ENCODE peak calls at places on chromosome 2, in six cellular contexts. M is WTC11, V is H1, T is GM12878, U is A549, F is HCT116. A is an unnamed sample.

GRCh38 chr2:207768168-207768890 is 1.4 kb downstream of the FZD5 start:
- DNase-seq in F (no peak), U (peak), T (no peak), M (peak), V (peak), A (no peak)

GRCh38 chr2:241774419-241775222 is 2.0 kb upstream of the GAL3ST2 start:
- DNase-seq in M (peak), F (peak), T (no peak), V (peak), U (no peak), A (no peak)

GRCh38 chr2:205734436-205734835 is 52.1 kb downstream of the NRP2 start:
- DNase-seq in V (no peak), T (no peak), M (no peak), F (no peak), U (no peak), A (peak)

GRCh38 chr2:195536863-195537262 is 120.2 kb upstream of the SLC39A10 start:
- DNase-seq in V (no peak), T (no peak), F (no peak), U (no peak), M (no peak), A (peak)

GRCh38 chr2:59888015-59888414 is 665.4 kb downstream of the BCL11A start:
- DNase-seq in T (peak), U (no peak), M (peak), V (no peak), F (no peak), A (peak)

GRCh38 chr2:177165731-177166711 is 46.6 kb upstream of the HNRNPA3 start:
- DNase-seq in U (no peak), T (peak), F (no peak), M (no peak), V (no peak), A (peak)

GRCh38 chr2:25920326-25920725 is 42.0 kb upstream of the ASXL2 start:
- DNase-seq in V (no peak), U (no peak), M (no peak), T (no peak), F (no peak), A (no peak)

GRCh38 chr2:7758065-7758759 is 841.0 kb downstream of the RNF144A start:
- DNase-seq in V (no peak), F (no peak), T (peak), U (no peak), M (no peak), A (no peak)

GRCh38 chr2:39696838-39697237 is 31.1 kb downstream of the TMEM178A start:
- DNase-seq in V (no peak), M (no peak), T (no peak), U (peak), F (no peak), A (peak)

GRCh38 chr2:37284386-37284785 is 40.2 kb downstream of the PRKD3 start:
- DNase-seq in V (no peak), M (no peak), T (no peak), U (no peak), F (no peak), A (no peak)

GRCh38 chr2:141439524-141439923 is 691.3 kb downstream of the LRP1B start:
- DNase-seq in M (no peak), U (no peak), T (no peak), F (no peak), V (no peak), A (no peak)

GRCh38 chr2:230942920-230943896 is 18.2 kb upstream of the GPR55 start:
- DNase-seq in M (no peak), T (peak), F (no peak), U (no peak), V (peak), A (peak)

GRCh38 chr2:173578404-173579092 is 223.9 kb downstream of the CDCA7 start:
- DNase-seq in T (no peak), F (no peak), U (no peak), V (no peak), M (no peak), A (no peak)

GRCh38 chr2:176637497-176638166 is 368.4 kb downstream of the MTX2 start:
- DNase-seq in F (no peak), V (peak), M (peak), T (no peak), U (peak), A (no peak)

GRCh38 chr2:159968282-159968900 is 94.0 kb downstream of the PLA2R1 start:
- DNase-seq in F (peak), U (peak), V (no peak), T (no peak), M (peak), A (peak)
- TF ChIP-seq MAX in F (no peak), U (no peak), V (no peak), T (no peak), M (no peak), A (no peak)

DNA sequence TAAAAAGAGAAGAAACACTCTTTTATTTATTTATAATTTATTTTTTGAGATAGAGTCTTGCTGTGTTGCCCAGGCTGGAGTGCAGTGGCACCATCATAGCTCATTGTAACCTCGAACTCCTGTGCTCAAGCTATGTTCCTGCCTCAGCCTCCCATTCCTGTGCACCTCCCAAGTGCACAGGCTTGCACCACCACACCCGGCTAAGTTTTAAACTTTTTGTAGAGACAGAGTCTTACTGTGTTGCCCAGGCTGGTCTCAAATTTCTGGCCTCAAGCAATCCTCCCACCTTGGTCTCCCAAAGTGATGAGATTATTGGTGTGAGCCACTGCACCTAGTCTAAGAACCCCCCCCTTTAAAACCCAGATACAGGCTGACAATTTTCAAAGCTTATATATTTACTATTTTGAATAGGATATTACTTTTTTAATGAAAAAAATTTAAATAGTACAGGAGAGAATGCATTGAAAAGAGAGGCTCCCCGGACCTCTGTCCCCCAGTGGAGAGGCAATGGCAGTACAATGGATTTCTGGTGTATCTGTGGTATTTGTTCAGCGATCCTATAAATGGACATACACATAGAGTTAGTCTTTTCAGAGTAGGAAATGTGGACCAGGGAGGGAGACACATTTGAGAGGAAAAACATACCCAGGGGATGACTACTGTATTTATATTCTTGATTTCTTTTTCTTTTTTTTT is 48.1 kb upstream of the CNOT11 start:
- DNase-seq in F (no peak), T (no peak), V (no peak), M (no peak), U (peak), A (peak)
- TF ChIP-seq CTCF in F (no peak), T (no peak), V (no peak), M (no peak), U (no peak), A (peak)

GRCh38 chr2:66495788-66496640 is 61.1 kb downstream of the MEIS1 start:
- DNase-seq in T (no peak), V (no peak), F (no peak), M (peak), U (peak), A (peak)
- TF ChIP-seq MAX in T (no peak), V (no peak), F (no peak), M (no peak), U (no peak), A (no peak)

DNA sequence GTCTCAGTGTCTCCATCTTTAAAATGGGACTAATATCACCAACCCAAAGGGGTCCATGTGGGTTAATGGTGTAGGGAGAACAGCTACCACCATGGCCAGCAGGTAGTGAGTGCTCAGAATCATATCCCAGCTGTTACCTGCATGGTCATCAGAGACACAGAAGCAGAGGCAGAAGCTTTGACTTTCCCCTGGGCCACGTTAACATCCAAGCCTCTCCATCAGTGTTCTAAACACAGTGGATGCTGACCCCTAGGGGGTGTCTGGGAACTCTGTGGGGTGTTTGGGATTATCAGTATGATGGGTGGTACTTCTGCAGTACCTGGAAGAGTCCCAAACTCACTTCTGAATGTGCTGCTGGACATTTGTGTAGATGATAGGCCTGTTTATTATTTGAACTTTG is 93.6 kb downstream of the GYPC start:
- DNase-seq in U (no peak), T (no peak), V (peak), F (no peak), M (no peak), A (peak)
- TF ChIP-seq CTCF in U (no peak), T (peak), V (no peak), F (no peak), M (no peak), A (peak)

DNA sequence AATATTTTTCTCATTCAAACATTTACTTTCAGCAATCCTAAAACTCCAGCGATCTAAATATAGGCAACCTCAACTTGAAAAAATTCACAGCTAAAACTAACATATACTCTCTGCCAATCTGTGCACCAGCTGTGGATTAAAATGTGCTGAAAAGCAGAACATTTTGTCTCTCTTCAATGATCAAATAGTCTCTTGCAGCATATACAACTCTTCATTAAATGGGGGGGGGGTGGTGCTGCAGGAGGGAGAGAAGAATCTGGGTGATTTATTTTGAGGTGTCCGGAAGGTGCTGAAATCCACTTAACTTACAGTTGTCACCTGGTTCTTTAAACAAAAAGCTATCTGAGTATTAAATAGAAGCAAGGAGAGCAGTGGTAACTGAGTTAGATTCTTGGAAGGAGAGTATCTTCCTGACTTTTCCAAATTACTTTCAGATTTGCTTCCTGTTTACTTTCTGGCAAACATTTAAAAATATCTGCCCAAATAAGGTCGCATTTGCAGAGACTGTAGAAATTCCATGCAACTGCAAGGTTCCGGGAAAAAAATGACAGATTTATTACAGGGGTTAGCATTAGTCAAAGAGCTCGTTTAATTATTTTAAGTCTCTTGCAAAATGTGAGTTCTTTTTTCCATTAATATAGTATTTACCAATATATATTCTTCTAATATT is 904.7 kb upstream of the ACVR2A start:
- DNase-seq in T (no peak), F (no peak), U (no peak), V (no peak), M (no peak), A (no peak)
- TF ChIP-seq MAX in T (no peak), F (no peak), U (no peak), V (no peak), M (no peak), A (no peak)

A was measured in NB4.